ENCODE peak calls at places on chromosome 2, in five cellular contexts. One of them, this sample, is unnamed.

GRCh38 chr2:99085400-99085799 is 56.1 kb upstream of the C2orf15 start:
- DNase-seq in K562: no peak
- DNase-seq in HCT116: no peak
- DNase-seq in HepG2: peak; percentile 20
- DNase-seq in SK-N-SH: no peak
- DNase-seq in this sample: peak; percentile 9

GRCh38 chr2:60512063-60512622 is 41.3 kb downstream of the BCL11A start:
- DNase-seq in SK-N-SH: no peak
- DNase-seq in HCT116: no peak
- DNase-seq in K562: no peak
- DNase-seq in HepG2: no peak
- DNase-seq in this sample: no peak

GRCh38 chr2:237154050-237154638 is 68.5 kb downstream of the COPS8 start:
- DNase-seq in K562: peak; percentile 11
- DNase-seq in HCT116: peak; percentile 52
- DNase-seq in HepG2: peak; percentile 53
- DNase-seq in SK-N-SH: peak; percentile 70
- DNase-seq in this sample: peak; percentile 39

GRCh38 chr2:28277466-28277865 is 115.2 kb upstream of the FOSL2 start:
- DNase-seq in HCT116: no peak
- DNase-seq in HepG2: no peak
- DNase-seq in SK-N-SH: no peak
- DNase-seq in K562: no peak
- DNase-seq in this sample: no peak

GRCh38 chr2:110206056-110206455 is 1.2 kb upstream of the NPHP1 start:
- DNase-seq in HCT116: no peak
- DNase-seq in HepG2: no peak
- DNase-seq in SK-N-SH: no peak
- DNase-seq in K562: peak; percentile 26
- DNase-seq in this sample: no peak

GRCh38 chr2:127776122-127776780 is 34.7 kb downstream of the WDR33 start:
- DNase-seq in SK-N-SH: no peak
- DNase-seq in HCT116: no peak
- DNase-seq in HepG2: peak; percentile 39
- DNase-seq in K562: no peak
- DNase-seq in this sample: no peak

GRCh38 chr2:235841863-235842262 is 326.3 kb downstream of the GBX2 start:
- DNase-seq in K562: no peak
- DNase-seq in SK-N-SH: no peak
- DNase-seq in HepG2: no peak
- DNase-seq in HCT116: no peak
- DNase-seq in this sample: no peak

GRCh38 chr2:50006327-50006726 is 852.0 kb upstream of the FSHR start:
- DNase-seq in HCT116: no peak
- DNase-seq in K562: no peak
- DNase-seq in SK-N-SH: no peak
- DNase-seq in HepG2: no peak
- DNase-seq in this sample: no peak

GRCh38 chr2:133497261-133497893 is 70.9 kb downstream of the NCKAP5 start:
- DNase-seq in HCT116: no peak
- DNase-seq in SK-N-SH: no peak
- DNase-seq in K562: no peak
- DNase-seq in HepG2: no peak
- DNase-seq in this sample: no peak

GRCh38 chr2:150781142-150781541 is 293.7 kb upstream of the RND3 start:
- DNase-seq in HCT116: no peak
- DNase-seq in SK-N-SH: no peak
- DNase-seq in K562: no peak
- DNase-seq in HepG2: no peak
- DNase-seq in this sample: no peak

GRCh38 chr2:213022987-213023386 is 128.4 kb downstream of the IKZF2 start:
- DNase-seq in HCT116: no peak
- DNase-seq in HepG2: no peak
- DNase-seq in SK-N-SH: no peak
- DNase-seq in K562: no peak
- DNase-seq in this sample: no peak

GRCh38 chr2:61419129-61419528 is 51.8 kb downstream of the USP34 start:
- DNase-seq in HCT116: no peak
- DNase-seq in SK-N-SH: no peak
- DNase-seq in HepG2: no peak
- DNase-seq in K562: no peak
- DNase-seq in this sample: no peak

GRCh38 chr2:219024059-219024458 is 17.3 kb downstream of the CFAP65 start:
- DNase-seq in K562: no peak
- DNase-seq in HepG2: no peak
- DNase-seq in SK-N-SH: no peak
- DNase-seq in HCT116: no peak
- DNase-seq in this sample: no peak

GRCh38 chr2:30382995-30383394 is 64.1 kb upstream of the LCLAT1 start:
- DNase-seq in SK-N-SH: no peak
- DNase-seq in HCT116: no peak
- DNase-seq in K562: no peak
- DNase-seq in HepG2: no peak
- DNase-seq in this sample: no peak

GRCh38 chr2:110858135-110858737 is 125.9 kb downstream of the ACOXL start:
- DNase-seq in K562: no peak
- DNase-seq in HCT116: no peak
- DNase-seq in HepG2: no peak
- DNase-seq in SK-N-SH: no peak
- DNase-seq in this sample: no peak

GRCh38 chr2:41926614-41927580 is 120.9 kb upstream of the PKDCC start:
- DNase-seq in K562: peak; percentile 28
- DNase-seq in SK-N-SH: no peak
- DNase-seq in HCT116: no peak
- DNase-seq in HepG2: no peak
- DNase-seq in this sample: no peak

GRCh38 chr2:9360701-9361100 is 62.6 kb downstream of the ITGB1BP1 start:
- DNase-seq in HepG2: no peak
- DNase-seq in K562: no peak
- DNase-seq in HCT116: no peak
- DNase-seq in SK-N-SH: no peak
- DNase-seq in this sample: no peak

GRCh38 chr2:223055140-223055539 is 3.1 kb downstream of the KCNE4 start:
- DNase-seq in HCT116: no peak
- DNase-seq in SK-N-SH: no peak
- DNase-seq in K562: no peak
- DNase-seq in HepG2: no peak
- DNase-seq in this sample: no peak

GRCh38 chr2:241680827-241681599 is 5.6 kb downstream of the DTYMK start:
- DNase-seq in K562: no peak
- DNase-seq in HepG2: no peak
- DNase-seq in SK-N-SH: no peak
- DNase-seq in HCT116: no peak
- DNase-seq in this sample: no peak

GRCh38 chr2:120842456-120843439 is 107.1 kb downstream of the GLI2 start:
- DNase-seq in SK-N-SH: no peak
- DNase-seq in HepG2: no peak
- DNase-seq in K562: no peak
- DNase-seq in HCT116: no peak
- DNase-seq in this sample: no peak

GRCh38 chr2:52054824-52055223 is 1022.9 kb upstream of the NRXN1 start:
- DNase-seq in HCT116: no peak
- DNase-seq in SK-N-SH: no peak
- DNase-seq in HepG2: no peak
- DNase-seq in K562: no peak
- DNase-seq in this sample: no peak

GRCh38 chr2:124316133-124316532 is 291.0 kb downstream of the CNTNAP5 start:
- DNase-seq in SK-N-SH: peak; percentile 62
- DNase-seq in HepG2: no peak
- DNase-seq in HCT116: no peak
- DNase-seq in K562: no peak
- DNase-seq in this sample: no peak

GRCh38 chr2:28633739-28634138 is 117.9 kb upstream of the PPP1CB start:
- DNase-seq in SK-N-SH: no peak
- DNase-seq in K562: no peak
- DNase-seq in HepG2: peak; percentile 65
- DNase-seq in HCT116: no peak
- DNase-seq in this sample: no peak

GRCh38 chr2:30847329-30847728 is 40.1 kb upstream of the CAPN13 start:
- DNase-seq in SK-N-SH: no peak
- DNase-seq in K562: no peak
- DNase-seq in HCT116: no peak
- DNase-seq in HepG2: no peak
- DNase-seq in this sample: peak; percentile 60

GRCh38 chr2:88481937-88482336 is 29.4 kb upstream of the FOXI3 start:
- DNase-seq in SK-N-SH: no peak
- DNase-seq in HCT116: no peak
- DNase-seq in K562: no peak
- DNase-seq in HepG2: no peak
- DNase-seq in this sample: peak; percentile 90

GRCh38 chr2:67210430-67210829 is 186.7 kb upstream of the ETAA1 start:
- DNase-seq in HCT116: no peak
- DNase-seq in K562: no peak
- DNase-seq in HepG2: no peak
- DNase-seq in SK-N-SH: no peak
- DNase-seq in this sample: no peak
- TF ChIP-seq JUND in HCT116: no peak
- TF ChIP-seq JUND in K562: no peak
- TF ChIP-seq JUND in HepG2: no peak
- TF ChIP-seq JUND in SK-N-SH: no peak
- TF ChIP-seq JUND in this sample: no peak

GRCh38 chr2:26469092-26469710 is 8.7 kb downstream of the OTOF start:
- DNase-seq in K562: peak; percentile 76
- DNase-seq in HepG2: peak; percentile 73
- DNase-seq in HCT116: peak; percentile 74
- DNase-seq in SK-N-SH: peak; percentile 83
- DNase-seq in this sample: peak; percentile 24
- TF ChIP-seq JUND in K562: no peak
- TF ChIP-seq JUND in HepG2: no peak
- TF ChIP-seq JUND in HCT116: no peak
- TF ChIP-seq JUND in SK-N-SH: no peak
- TF ChIP-seq JUND in this sample: no peak

GRCh38 chr2:3282056-3282998 is 95.3 kb downstream of the EIPR1 start:
- DNase-seq in SK-N-SH: peak; percentile 99
- DNase-seq in K562: no peak
- DNase-seq in HCT116: no peak
- DNase-seq in HepG2: no peak
- DNase-seq in this sample: no peak
- TF ChIP-seq JUND in SK-N-SH: no peak
- TF ChIP-seq JUND in K562: no peak
- TF ChIP-seq JUND in HCT116: no peak
- TF ChIP-seq JUND in HepG2: no peak
- TF ChIP-seq JUND in this sample: no peak

GRCh38 chr2:68806511-68807109 is 64.6 kb downstream of the BMP10 start:
- DNase-seq in HepG2: no peak
- DNase-seq in SK-N-SH: no peak
- DNase-seq in HCT116: no peak
- DNase-seq in K562: no peak
- DNase-seq in this sample: no peak
- TF ChIP-seq JUND in HepG2: no peak
- TF ChIP-seq JUND in SK-N-SH: no peak
- TF ChIP-seq JUND in HCT116: no peak
- TF ChIP-seq JUND in K562: peak; percentile 88
- TF ChIP-seq JUND in this sample: no peak

DNA sequence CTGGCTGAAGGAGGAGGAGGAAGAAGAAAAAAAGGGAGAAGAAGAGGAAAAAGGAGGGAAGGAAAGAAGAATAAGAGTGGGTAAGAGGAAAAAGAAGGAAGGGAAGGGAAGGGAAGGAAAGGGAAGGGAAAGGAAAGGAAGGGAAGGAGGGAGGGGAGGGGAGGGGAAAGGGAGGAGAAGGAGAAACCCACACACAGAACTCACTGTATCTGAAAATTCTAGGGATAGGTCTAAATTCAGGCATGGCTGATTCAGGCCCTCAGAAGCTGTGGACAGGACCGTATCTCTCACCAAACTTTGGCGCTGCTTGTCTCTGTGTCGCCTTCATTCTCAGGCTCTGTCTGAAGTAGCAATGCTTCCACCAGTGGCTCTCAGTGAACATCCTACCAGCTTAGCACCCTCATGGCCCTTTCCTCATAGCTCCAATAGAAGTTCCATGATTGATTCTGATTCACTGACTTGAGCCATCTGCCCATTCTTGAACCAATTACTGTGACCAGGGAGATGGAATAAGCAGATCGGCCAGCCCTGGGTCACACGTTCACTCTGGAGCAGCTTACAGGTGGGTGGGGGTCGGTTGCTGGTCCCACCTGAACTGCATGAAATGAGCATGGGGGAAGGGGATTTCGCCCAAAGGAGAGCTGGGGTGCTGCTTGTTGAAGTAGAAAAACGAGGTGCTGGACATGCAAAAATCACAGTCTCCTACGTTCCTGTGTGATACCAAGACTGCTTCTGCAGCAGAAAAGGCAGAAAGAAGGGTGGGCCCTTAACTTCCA is 59.7 kb downstream of the TTC32 start:
- DNase-seq in HepG2: no peak
- DNase-seq in SK-N-SH: no peak
- DNase-seq in HCT116: no peak
- DNase-seq in K562: no peak
- DNase-seq in this sample: no peak
- TF ChIP-seq JUND in HepG2: no peak
- TF ChIP-seq JUND in SK-N-SH: no peak
- TF ChIP-seq JUND in HCT116: no peak
- TF ChIP-seq JUND in K562: no peak
- TF ChIP-seq JUND in this sample: no peak

GRCh38 chr2:34252111-34252510 is 653.0 kb upstream of the FAM98A start:
- DNase-seq in SK-N-SH: no peak
- DNase-seq in K562: no peak
- DNase-seq in HepG2: no peak
- DNase-seq in HCT116: no peak
- DNase-seq in this sample: no peak
- TF ChIP-seq JUND in SK-N-SH: no peak
- TF ChIP-seq JUND in K562: no peak
- TF ChIP-seq JUND in HepG2: no peak
- TF ChIP-seq JUND in HCT116: no peak
- TF ChIP-seq JUND in this sample: no peak

GRCh38 chr2:209368924-209369323 is 54.9 kb upstream of the MAP2 start:
- DNase-seq in HepG2: peak; percentile 54
- DNase-seq in K562: no peak
- DNase-seq in HCT116: peak; percentile 97
- DNase-seq in SK-N-SH: no peak
- DNase-seq in this sample: peak; percentile 23
- TF ChIP-seq JUND in HepG2: no peak
- TF ChIP-seq JUND in K562: no peak
- TF ChIP-seq JUND in HCT116: peak; percentile 86
- TF ChIP-seq JUND in SK-N-SH: peak; percentile 99
- TF ChIP-seq JUND in this sample: peak; percentile 89

This sample was measured in T47D.